ENCODE peak calls at places on chromosomes 6 and 20, in seven cellular contexts. C is neuronal stem cell; X is neural progenitor cell; T is endothelial cell of umbilical vein; R is pancreas; Y is colonic mucosa; J is CD8-positive, alpha-beta T cell. I is an unnamed sample. For H3K4me1, the result is how much of the 10 kb centered on the place peaks cover.

GRCh38 chr6:7727150-7727950 is 1.5 kb downstream of the BMP6 start:
- DNase-seq in C (peak), X (peak), T (no peak), R (no peak), Y (no peak), J (no peak), I (no peak)

GRCh38 chr20:8074931-8075330 is 55.4 kb upstream of the TMX4 start:
- DNase-seq in C (no peak), X (no peak), T (no peak), R (no peak), Y (no peak), J (no peak), I (no peak)

GRCh38 chr6:166411721-166412151 is 29.0 kb upstream of the MPC1 start:
- DNase-seq in C (no peak), X (no peak), T (no peak), R (no peak), Y (no peak), J (no peak), I (no peak)

GRCh38 chr6:137810554-137811120 is 56.4 kb upstream of the TNFAIP3 start:
- DNase-seq in C (no peak), X (no peak), T (no peak), R (no peak), Y (no peak), J (no peak), I (no peak)

GRCh38 chr20:39631557-39631956 is 669.4 kb downstream of the DHX35 start:
- DNase-seq in C (no peak), X (no peak), T (no peak), R (no peak), Y (no peak), J (no peak), I (no peak)

GRCh38 chr6:14876778-14877613 is 368.9 kb upstream of the JARID2 start:
- DNase-seq in C (no peak), X (no peak), T (peak), R (no peak), Y (no peak), J (no peak), I (no peak)

GRCh38 chr6:19301980-19302379 is 535.2 kb upstream of the ID4 start:
- DNase-seq in C (no peak), X (peak), T (no peak), R (no peak), Y (no peak), J (no peak), I (no peak)

GRCh38 chr6:22471746-22472145 is 97.6 kb upstream of the HDGFL1 start:
- DNase-seq in C (no peak), X (no peak), T (peak), R (no peak), Y (no peak), J (no peak), I (no peak)

GRCh38 chr20:37295595-37295994 is 6.1 kb downstream of the MANBAL start:
- DNase-seq in C (no peak), X (peak), T (no peak), R (no peak), Y (peak), J (no peak), I (no peak)

GRCh38 chr6:125008261-125008671 is 46.0 kb downstream of the RNF217 start:
- DNase-seq in C (no peak), X (no peak), T (no peak), R (no peak), Y (no peak), J (no peak), I (no peak)

DNA sequence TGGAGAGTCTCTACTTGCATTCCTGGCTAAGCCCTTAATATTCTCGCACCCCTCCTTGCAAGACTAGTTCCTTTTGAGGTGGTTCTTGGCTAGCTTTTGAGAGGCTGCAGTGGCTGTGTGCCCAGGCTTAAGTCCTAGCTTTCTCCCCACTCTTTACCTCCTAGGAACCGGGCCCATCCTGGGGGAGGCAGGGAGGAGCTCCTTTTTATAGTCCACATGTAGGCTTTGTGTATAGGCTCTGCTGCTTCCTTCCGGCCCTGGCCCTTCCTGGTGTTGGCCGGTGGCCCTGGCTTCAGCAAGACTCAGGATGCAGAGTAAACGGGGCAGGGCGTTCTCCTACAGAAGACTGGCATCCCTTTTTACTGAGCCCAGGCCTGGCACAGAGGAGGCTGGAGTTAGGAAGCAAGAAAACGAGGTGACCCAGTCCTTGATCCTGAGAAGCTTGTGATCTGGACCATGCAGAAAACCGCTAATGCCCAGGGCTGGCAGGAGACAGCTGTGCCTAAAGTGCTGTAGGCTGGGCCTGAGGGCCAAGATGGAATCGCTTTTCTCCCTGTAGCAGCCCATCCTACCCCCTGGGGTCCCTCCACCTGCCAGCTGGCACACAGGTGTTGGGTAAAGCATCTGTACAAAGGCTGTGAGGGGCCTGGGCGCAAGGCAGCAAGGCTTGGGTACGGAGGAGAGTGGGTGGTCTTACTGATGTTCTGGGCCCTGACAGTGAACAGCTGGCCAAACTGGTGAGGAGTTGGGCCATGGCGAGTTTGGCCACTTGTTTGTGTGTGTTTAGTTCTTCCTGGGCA is 8.7 kb downstream of the PLCG1 start:
- DNase-seq in C (no peak), X (no peak), T (peak), R (no peak), Y (no peak), J (no peak), I (no peak)
- H3K4me1 ChIP-seq in C (under half), X (under half), T (half or more), R (under half), Y (under half), J (half or more), I (half or more)

GRCh38 chr6:136738178-136739057 is 53.9 kb downstream of the MAP3K5 start:
- DNase-seq in C (no peak), X (no peak), T (peak), R (no peak), Y (peak), J (no peak), I (no peak)

GRCh38 chr6:136739071-136739470 is 53.2 kb downstream of the MAP3K5 start:
- DNase-seq in C (no peak), X (no peak), T (no peak), R (no peak), Y (peak), J (no peak), I (no peak)

GRCh38 chr6:136739501-136739900 is 52.8 kb downstream of the MAP3K5 start:
- DNase-seq in C (no peak), X (no peak), T (no peak), R (no peak), Y (peak), J (no peak), I (no peak)

GRCh38 chr6:136742125-136742524 is 50.2 kb downstream of the MAP3K5 start:
- DNase-seq in C (no peak), X (no peak), T (no peak), R (no peak), Y (no peak), J (no peak), I (no peak)

DNA sequence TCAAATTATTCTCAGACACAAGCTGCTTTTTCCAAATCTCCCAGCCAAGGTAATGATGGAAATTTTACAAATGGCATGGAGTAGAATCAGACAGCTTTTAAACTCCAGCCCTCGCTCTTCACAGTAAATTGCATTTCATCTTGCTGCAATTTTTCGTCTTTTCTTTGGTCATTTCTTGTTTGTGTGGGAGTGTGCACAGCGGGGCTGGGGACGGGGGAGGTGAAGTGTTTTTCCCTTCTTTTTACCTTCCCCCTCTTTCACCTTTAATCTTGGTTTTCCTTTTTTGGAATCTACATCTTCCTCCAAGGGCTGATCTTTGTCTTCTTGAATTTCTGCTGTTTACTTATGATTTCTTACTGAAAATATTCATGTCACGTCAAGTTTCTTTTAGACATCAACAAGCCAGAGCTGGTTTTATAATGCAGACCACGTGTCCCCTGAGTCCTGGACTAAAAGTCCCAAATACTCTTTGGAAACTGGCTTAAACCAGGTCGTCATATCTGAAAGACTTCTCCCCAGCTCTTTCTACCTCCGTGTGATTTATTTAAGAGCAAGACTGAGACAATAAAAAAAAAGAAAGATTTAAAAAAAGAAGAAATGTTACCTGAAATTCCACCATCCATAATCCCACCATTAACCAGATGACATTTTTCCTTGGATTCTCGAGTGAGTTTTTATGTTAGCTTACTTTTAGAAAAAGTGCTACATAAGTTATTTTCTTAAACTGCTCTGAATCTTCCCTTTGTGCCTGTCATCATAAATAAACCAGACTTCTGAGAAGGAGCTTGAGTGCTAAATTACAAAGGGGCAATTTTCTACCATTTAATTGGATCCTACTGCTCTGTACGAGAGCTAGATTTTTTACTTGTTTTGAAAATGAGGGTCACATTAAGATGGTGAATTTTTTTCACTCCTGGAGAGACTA is 52.0 kb downstream of the MAP3K5 start:
- DNase-seq in C (no peak), X (no peak), T (no peak), R (no peak), Y (peak), J (no peak), I (no peak)
- H3K4me1 ChIP-seq in C (under half), X (under half), T (under half), R (under half), Y (under half), J (under half), I (under half)

GRCh38 chr6:6686748-6687601 is 98.5 kb downstream of the LY86 start:
- DNase-seq in C (peak), X (peak), T (peak), R (peak), Y (peak), J (no peak), I (no peak)
- H3K4me1 ChIP-seq in C (under half), X (under half), T (under half), R (under half), Y (under half), J (under half), I (under half)

DNA sequence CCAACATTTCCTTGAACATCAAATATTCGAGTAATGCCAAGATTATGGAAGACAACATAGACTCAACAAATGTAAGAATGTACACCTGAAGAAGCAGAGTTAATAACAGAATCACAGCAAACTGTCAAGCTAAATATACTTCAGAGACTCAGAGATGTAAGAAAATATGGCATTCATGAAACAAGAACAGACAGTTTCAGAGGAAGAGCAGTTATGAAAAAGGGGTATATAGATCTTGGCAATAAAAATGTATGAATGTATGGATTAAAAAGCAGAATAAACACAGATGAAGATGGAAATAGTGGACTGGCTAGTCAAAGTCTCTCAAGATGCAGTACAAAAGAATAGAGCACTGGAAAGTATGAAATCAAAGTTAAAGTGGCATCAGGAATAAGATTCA is 18.4 kb downstream of the RRAGD start:
- DNase-seq in C (no peak), X (no peak), T (no peak), R (no peak), Y (no peak), J (no peak), I (no peak)
- H3K4me1 ChIP-seq in C (under half), X (under half), T (under half), R (under half), Y (under half), J (under half), I (under half)

DNA sequence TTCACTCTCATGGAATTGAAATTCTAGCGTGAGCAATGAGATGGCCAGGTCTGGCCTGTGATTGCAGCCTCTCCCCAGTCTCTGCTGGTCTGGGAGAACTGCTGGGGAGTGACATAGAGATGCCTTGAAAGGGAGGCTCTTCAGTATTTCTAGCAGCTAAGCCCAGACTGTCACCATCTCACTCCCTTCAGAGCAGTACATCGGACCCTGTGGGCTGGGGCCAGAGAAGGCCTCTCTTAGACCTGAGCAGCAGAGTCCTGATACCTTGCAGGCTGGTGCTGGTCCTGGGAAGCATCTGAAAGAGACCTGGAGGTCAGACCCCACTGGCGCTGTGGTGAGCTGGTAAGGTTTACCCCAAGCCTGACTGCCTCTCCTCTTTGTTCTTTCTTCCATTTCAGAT is 87.4 kb downstream of the TCP11 start:
- DNase-seq in C (no peak), X (no peak), T (no peak), R (no peak), Y (no peak), J (no peak), I (no peak)
- H3K4me1 ChIP-seq in C (under half), X (under half), T (under half), R (under half), Y (under half), J (under half), I (under half)

GRCh38 chr6:123771126-123771525 is 32.5 kb upstream of the NKAIN2 start:
- DNase-seq in C (no peak), X (no peak), T (no peak), R (no peak), Y (no peak), J (no peak), I (no peak)

GRCh38 chr6:123770247-123770949 is 33.3 kb upstream of the NKAIN2 start:
- DNase-seq in C (no peak), X (no peak), T (no peak), R (no peak), Y (no peak), J (no peak), I (no peak)

GRCh38 chr6:123764717-123765116 is 38.9 kb upstream of the NKAIN2 start:
- DNase-seq in C (no peak), X (no peak), T (no peak), R (no peak), Y (no peak), J (no peak), I (no peak)

GRCh38 chr6:123769431-123769830 is 34.2 kb upstream of the NKAIN2 start:
- DNase-seq in C (no peak), X (no peak), T (no peak), R (no peak), Y (no peak), J (no peak), I (no peak)

GRCh38 chr6:123768939-123769338 is 34.7 kb upstream of the NKAIN2 start:
- DNase-seq in C (no peak), X (no peak), T (no peak), R (no peak), Y (no peak), J (no peak), I (no peak)
- H3K4me1 ChIP-seq in C (under half), X (under half), T (under half), R (under half), Y (under half), J (under half), I (under half)

GRCh38 chr20:1875762-1876161 is 19.4 kb upstream of the SIRPA start:
- DNase-seq in C (no peak), X (no peak), T (no peak), R (no peak), Y (no peak), J (no peak), I (no peak)
- H3K4me1 ChIP-seq in C (under half), X (under half), T (under half), R (under half), Y (under half), J (under half), I (under half)

DNA sequence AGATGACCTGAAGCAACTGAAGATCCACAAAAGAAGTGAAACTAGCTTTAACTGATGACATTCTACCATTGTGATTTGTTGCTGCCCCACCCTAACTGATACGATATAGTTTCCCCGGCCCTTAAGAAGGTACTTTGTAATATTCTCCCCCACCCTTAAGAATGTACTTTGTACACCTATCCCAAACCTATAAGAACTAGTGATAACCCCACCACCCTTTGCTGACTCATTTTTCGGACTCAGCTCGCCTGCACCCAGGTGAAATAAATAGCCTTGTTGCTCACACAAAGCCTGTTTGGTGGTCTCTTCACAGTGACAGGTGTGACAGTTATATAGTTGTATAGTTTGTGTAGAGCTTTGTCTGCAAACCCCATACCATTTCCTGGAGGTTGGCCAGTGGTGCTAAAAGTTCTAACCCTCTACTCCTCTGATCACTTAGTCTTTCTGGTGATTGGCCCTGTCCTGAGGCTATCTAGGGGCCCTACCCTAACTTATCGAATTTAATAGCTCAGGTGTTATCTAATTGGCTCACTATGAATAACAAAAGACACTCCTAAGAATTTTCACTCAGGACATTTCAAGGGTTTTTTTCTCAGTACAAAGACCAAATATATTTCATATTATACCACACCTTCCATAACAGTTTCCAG is 10.1 kb upstream of the BTN1A1 start:
- DNase-seq in C (no peak), X (no peak), T (no peak), R (no peak), Y (no peak), J (no peak), I (no peak)
- H3K4me1 ChIP-seq in C (under half), X (under half), T (under half), R (under half), Y (under half), J (under half), I (under half)

I was measured in CD8-positive, alpha-beta memory T cell.